ENCODE peak calls at places on chromosomes 3 and 15, in six cellular contexts. W is GM12878, T is GM12892, K is H1, B is K562, M is HepG2. G is an unnamed sample.
A peak's percentile ranks its signal among the peaks of the same experiment; 100 is the strongest.

GRCh38 chr3:61819861-61820260 is 258.5 kb downstream of the PTPRG start:
- DNase-seq in K (no peak), W (no peak), M (no peak), B (no peak), T (no peak), G (no peak)

GRCh38 chr3:141370065-141370533 is 1.8 kb downstream of the ZBTB38 start:
- DNase-seq in B (peak; percentile 82), W (peak; percentile 96), T (peak; percentile 39), M (peak; percentile 94), K (no peak), G (peak; percentile 42)

GRCh38 chr3:158768881-158769518 is 32.9 kb upstream of the MFSD1 start:
- DNase-seq in W (no peak), B (no peak), T (no peak), M (peak; percentile 90), K (no peak), G (no peak)

GRCh38 chr15:85155857-85156256 is 174.2 kb downstream of the PDE8A start:
- DNase-seq in K (no peak), B (no peak), W (no peak), T (no peak), M (no peak), G (no peak)

GRCh38 chr15:66662522-66662921 is 39.5 kb upstream of the SMAD6 start:
- DNase-seq in B (no peak), K (no peak), M (no peak), W (no peak), T (no peak), G (no peak)

GRCh38 chr3:119457260-119457659 is 6.2 kb downstream of the TMEM39A start:
- DNase-seq in T (no peak), W (no peak), M (no peak), B (no peak), K (no peak), G (no peak)

GRCh38 chr3:52028572-52028971 is 27.8 kb downstream of the DUSP7 start:
- DNase-seq in M (no peak), T (no peak), K (no peak), B (no peak), W (no peak), G (no peak)

GRCh38 chr3:99624536-99625236 is 13.7 kb upstream of the COL8A1 start:
- DNase-seq in T (no peak), K (no peak), B (no peak), M (no peak), W (no peak), G (no peak)

GRCh38 chr3:189967254-189967865 is 153.3 kb downstream of the P3H2 start:
- DNase-seq in M (peak; percentile 48), K (no peak), T (no peak), W (no peak), B (peak; percentile 29), G (peak; percentile 21)

GRCh38 chr15:49134683-49135341 is 20.6 kb downstream of the COPS2 start:
- DNase-seq in B (no peak), T (no peak), M (no peak), W (no peak), K (no peak), G (no peak)

GRCh38 chr3:79326642-79327041 is 441.2 kb downstream of the ROBO1 start:
- DNase-seq in M (no peak), T (no peak), W (no peak), B (no peak), K (no peak), G (no peak)

GRCh38 chr15:31254431-31255175 is 72.0 kb upstream of the KLF13 start:
- DNase-seq in K (no peak), T (no peak), B (no peak), M (no peak), W (no peak), G (no peak)

GRCh38 chr3:192850501-192850981 is 67.1 kb downstream of the MB21D2 start:
- DNase-seq in B (no peak), M (peak; percentile 47), K (no peak), W (peak; percentile 69), T (no peak), G (no peak)

GRCh38 chr3:13463618-13464400 is 16.3 kb upstream of the HDAC11 start:
- DNase-seq in B (no peak), K (no peak), W (no peak), T (no peak), M (no peak), G (no peak)

GRCh38 chr3:187385296-187385695 is 17.1 kb downstream of the RTP4 start:
- DNase-seq in W (no peak), K (no peak), T (no peak), M (no peak), B (no peak), G (no peak)

GRCh38 chr3:172208586-172209332 is 169.4 kb downstream of the FNDC3B start:
- DNase-seq in M (no peak), B (no peak), W (no peak), K (peak; percentile 19), T (no peak), G (no peak)

GRCh38 chr3:128487813-128488635 is 5.0 kb downstream of the GATA2 start:
- DNase-seq in T (peak; percentile 55), M (peak; percentile 89), B (peak; percentile 83), K (peak; percentile 62), W (no peak), G (peak; percentile 75)
- TF ChIP-seq POLR2AphosphoS5 in T (no peak), M (peak; percentile 48), B (peak; percentile 77), K (no peak), W (no peak), G (no peak)

GRCh38 chr15:92599394-92599970 is 56.1 kb downstream of the FAM174B start:
- DNase-seq in W (no peak), B (no peak), K (no peak), M (no peak), T (no peak), G (no peak)
- TF ChIP-seq TAF1 in W (no peak), B (no peak), K (no peak), M (no peak), T (no peak), G (no peak)

GRCh38 chr3:195909645-195910498 is 1.5 kb upstream of the TNK2 start:
- DNase-seq in K (no peak), T (peak; percentile 99), B (peak; percentile 100), M (peak; percentile 58), W (no peak), G (peak; percentile 98)
- TF ChIP-seq POLR2A in K (no peak), T (peak; percentile 39), B (peak; percentile 81), M (no peak), W (peak; percentile 62), G (no peak)

GRCh38 chr3:31196881-31197364 is 302.5 kb upstream of the GADL1 start:
- DNase-seq in M (no peak), B (no peak), W (no peak), K (no peak), T (no peak), G (no peak)
- TF ChIP-seq POLR2AphosphoS5 in M (no peak), B (no peak), W (no peak), K (no peak), T (no peak), G (no peak)

DNA sequence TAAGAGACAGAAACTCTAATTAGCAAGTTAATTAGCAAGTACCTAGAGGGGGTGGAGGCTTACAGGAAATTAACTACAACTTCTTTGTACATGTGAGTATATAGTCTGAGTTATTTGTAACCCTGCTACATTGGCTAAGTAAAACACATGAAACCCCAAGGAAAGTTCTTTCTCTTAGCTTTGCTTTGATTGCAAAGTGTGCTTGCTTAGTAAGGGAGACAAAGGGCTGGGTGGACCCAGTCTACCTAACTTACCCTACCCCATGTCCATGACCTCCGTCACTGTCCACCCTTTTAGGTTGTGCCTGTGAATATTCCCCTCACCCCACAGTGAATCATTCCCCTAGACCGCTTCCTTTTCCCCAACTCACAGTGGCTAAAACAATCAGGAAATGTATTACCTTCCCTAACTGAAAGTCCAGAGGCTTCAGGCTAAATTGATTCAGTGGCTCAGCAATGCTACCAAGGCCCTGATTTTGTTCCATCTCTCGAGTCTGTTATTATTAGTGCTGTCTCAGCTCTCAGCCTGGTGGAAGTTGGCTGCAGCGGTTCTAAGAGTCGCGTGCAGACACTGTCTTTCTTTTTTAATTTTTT is 31.1 kb upstream of the RYR3 start:
- DNase-seq in T (no peak), W (no peak), K (no peak), B (no peak), M (no peak), G (no peak)
- TF ChIP-seq TAF1 in T (no peak), W (no peak), K (no peak), B (no peak), M (no peak), G (no peak)

GRCh38 chr3:64186667-64187064 is 38.6 kb downstream of the PRICKLE2 start:
- DNase-seq in B (no peak), M (no peak), K (no peak), W (no peak), T (no peak), G (no peak)

GRCh38 chr3:64185436-64185835 is 39.8 kb downstream of the PRICKLE2 start:
- DNase-seq in K (no peak), W (no peak), T (no peak), B (no peak), M (no peak), G (no peak)

GRCh38 chr3:64188810-64189560 is 36.3 kb downstream of the PRICKLE2 start:
- DNase-seq in M (no peak), K (no peak), B (no peak), W (no peak), T (no peak), G (no peak)

GRCh38 chr3:64184621-64185020 is 40.6 kb downstream of the PRICKLE2 start:
- DNase-seq in T (no peak), B (no peak), M (no peak), K (no peak), W (no peak), G (no peak)

GRCh38 chr3:64187065-64187959 is 38.0 kb downstream of the PRICKLE2 start:
- DNase-seq in M (peak; percentile 64), W (no peak), T (no peak), K (no peak), B (no peak), G (no peak)
- TF ChIP-seq POLR2A in M (no peak), W (no peak), T (no peak), K (no peak), B (no peak), G (no peak)